ENCODE peak calls at places on chromosome 22, in ten cellular contexts. S is cardiac muscle cell, V is neuronal stem cell, A is upper lobe of right lung, M is uterus, G is fibroblast of villous mesenchyme, F is OCI-LY7, Y is HL-60, X is right lobe of liver, C is Peyer's patch. E is an unnamed sample.

GRCh38 chr22:25942989-25943411 is 201.0 kb downstream of the MYO18B start:
- DNase-seq in S (no peak), V (no peak), A (no peak), M (no peak), G (no peak), F (no peak), Y (no peak), X (no peak), C (no peak), E (peak)

GRCh38 chr22:38201371-38201717 is 450 bp upstream of the MAFF start:
- DNase-seq in S (no peak), V (no peak), A (no peak), M (no peak), G (no peak), F (no peak), Y (no peak), X (no peak), C (peak), E (no peak)

GRCh38 chr22:37996515-37997246 is 12.3 kb upstream of the SOX10 start:
- DNase-seq in S (no peak), V (no peak), A (no peak), M (no peak), G (no peak), F (peak), Y (no peak), X (no peak), C (no peak), E (no peak)

GRCh38 chr22:28597665-28598064 is 82.0 kb downstream of the TTC28 start:
- DNase-seq in S (no peak), V (no peak), A (no peak), M (no peak), G (no peak), F (no peak), Y (peak), X (no peak), C (no peak), E (no peak)

GRCh38 chr22:50261615-50262459 is at the start of gene MAPK12:
- DNase-seq in S (peak), V (peak), A (no peak), M (no peak), G (peak), F (peak), Y (no peak), X (no peak), C (no peak), E (no peak)

GRCh38 chr22:17152340-17152739 is 6.7 kb downstream of the HDHD5 start:
- DNase-seq in S (no peak), V (no peak), A (no peak), M (no peak), G (no peak), F (no peak), Y (no peak), X (no peak), C (peak), E (no peak)

GRCh38 chr22:38347944-38348750 is 30.9 kb upstream of the CSNK1E start:
- DNase-seq in S (no peak), V (no peak), A (peak), M (peak), G (no peak), F (no peak), Y (no peak), X (peak), C (peak), E (no peak)

GRCh38 chr22:28893810-28894209 is 10.4 kb downstream of the ZNRF3 start:
- DNase-seq in S (no peak), V (no peak), A (no peak), M (no peak), G (no peak), F (no peak), Y (peak), X (no peak), C (no peak), E (no peak)

GRCh38 chr22:44622685-44623084 is 79.3 kb upstream of the PRR5 start:
- DNase-seq in S (no peak), V (no peak), A (no peak), M (no peak), G (no peak), F (no peak), Y (no peak), X (no peak), C (no peak), E (no peak)

GRCh38 chr22:29987143-29987542 is 93.1 kb upstream of the HORMAD2 start:
- DNase-seq in S (peak), V (no peak), A (no peak), M (no peak), G (no peak), F (no peak), Y (peak), X (no peak), C (no peak), E (no peak)

GRCh38 chr22:47372111-47372581 is 609.7 kb downstream of the TBC1D22A start:
- DNase-seq in S (no peak), V (no peak), A (no peak), M (peak), G (no peak), F (no peak), Y (no peak), X (peak), C (peak), E (no peak)

DNA sequence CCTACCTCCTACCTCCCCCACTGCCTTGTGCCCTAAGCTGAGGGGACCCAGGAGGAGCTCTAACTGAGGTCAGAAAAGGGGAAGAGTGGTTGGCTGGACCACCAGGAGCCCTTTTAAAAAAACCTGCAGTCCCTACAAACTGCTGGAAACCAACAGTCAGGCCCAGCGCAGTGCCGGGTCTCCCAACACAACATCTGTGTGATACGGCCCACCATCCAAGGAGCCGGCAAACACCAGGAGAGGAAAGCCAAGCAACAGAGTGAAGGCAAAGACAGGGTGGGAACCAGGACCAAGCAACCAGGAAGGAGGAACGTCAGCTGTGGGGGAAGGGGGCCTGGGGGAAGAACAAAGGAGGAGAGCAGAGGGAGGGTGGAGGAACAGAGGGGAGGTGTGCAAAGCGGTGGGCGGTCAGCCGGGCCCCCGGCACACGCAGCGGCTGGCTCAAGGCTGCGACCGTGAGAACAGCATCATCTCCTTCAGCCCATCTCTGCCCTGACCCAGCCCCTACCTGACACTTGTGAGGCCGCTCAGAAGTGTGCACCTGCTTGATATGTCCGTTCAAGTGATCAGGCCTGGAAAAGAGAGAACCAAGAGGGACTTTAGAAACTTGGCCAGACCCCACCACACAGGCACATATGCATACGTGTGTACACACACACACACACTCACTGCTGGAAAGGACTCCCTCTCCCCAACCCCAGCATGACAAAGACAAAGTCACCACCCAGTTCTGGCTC is 3.6 kb downstream of the PATZ1 start:
- DNase-seq in S (no peak), V (peak), A (no peak), M (no peak), G (no peak), F (no peak), Y (no peak), X (no peak), C (no peak), E (no peak)
- H3K4me3 ChIP-seq in S (peak), V (peak), A (peak), M (no peak), G (no peak), F (peak), Y (peak), X (no peak), C (no peak), E (peak)

GRCh38 chr22:41681616-41682015 is 7.1 kb downstream of the SNU13 start:
- DNase-seq in S (no peak), V (no peak), A (peak), M (no peak), G (peak), F (peak), Y (no peak), X (no peak), C (no peak), E (no peak)

GRCh38 chr22:41684194-41684593 is 4.5 kb downstream of the SNU13 start:
- DNase-seq in S (no peak), V (no peak), A (no peak), M (no peak), G (no peak), F (no peak), Y (no peak), X (no peak), C (no peak), E (no peak)

GRCh38 chr22:41683616-41684015 is 5.1 kb downstream of the SNU13 start:
- DNase-seq in S (no peak), V (no peak), A (no peak), M (no peak), G (no peak), F (no peak), Y (no peak), X (no peak), C (no peak), E (no peak)

GRCh38 chr22:41682033-41682807 is 6.4 kb downstream of the SNU13 start:
- DNase-seq in S (peak), V (peak), A (peak), M (peak), G (peak), F (peak), Y (peak), X (peak), C (peak), E (peak)

GRCh38 chr22:41683052-41683451 is 5.6 kb downstream of the SNU13 start:
- DNase-seq in S (no peak), V (no peak), A (peak), M (no peak), G (no peak), F (no peak), Y (no peak), X (no peak), C (no peak), E (no peak)
- H3K4me3 ChIP-seq in S (peak), V (peak), A (peak), M (no peak), G (peak), F (peak), Y (peak), X (peak), C (peak), E (peak)

GRCh38 chr22:35567214-35567792 is 26.7 kb downstream of the RASD2 start:
- DNase-seq in S (no peak), V (no peak), A (no peak), M (no peak), G (no peak), F (no peak), Y (no peak), X (no peak), C (no peak), E (no peak)
- H3K4me3 ChIP-seq in S (no peak), V (no peak), A (no peak), M (no peak), G (no peak), F (no peak), Y (no peak), X (no peak), C (no peak), E (no peak)

DNA sequence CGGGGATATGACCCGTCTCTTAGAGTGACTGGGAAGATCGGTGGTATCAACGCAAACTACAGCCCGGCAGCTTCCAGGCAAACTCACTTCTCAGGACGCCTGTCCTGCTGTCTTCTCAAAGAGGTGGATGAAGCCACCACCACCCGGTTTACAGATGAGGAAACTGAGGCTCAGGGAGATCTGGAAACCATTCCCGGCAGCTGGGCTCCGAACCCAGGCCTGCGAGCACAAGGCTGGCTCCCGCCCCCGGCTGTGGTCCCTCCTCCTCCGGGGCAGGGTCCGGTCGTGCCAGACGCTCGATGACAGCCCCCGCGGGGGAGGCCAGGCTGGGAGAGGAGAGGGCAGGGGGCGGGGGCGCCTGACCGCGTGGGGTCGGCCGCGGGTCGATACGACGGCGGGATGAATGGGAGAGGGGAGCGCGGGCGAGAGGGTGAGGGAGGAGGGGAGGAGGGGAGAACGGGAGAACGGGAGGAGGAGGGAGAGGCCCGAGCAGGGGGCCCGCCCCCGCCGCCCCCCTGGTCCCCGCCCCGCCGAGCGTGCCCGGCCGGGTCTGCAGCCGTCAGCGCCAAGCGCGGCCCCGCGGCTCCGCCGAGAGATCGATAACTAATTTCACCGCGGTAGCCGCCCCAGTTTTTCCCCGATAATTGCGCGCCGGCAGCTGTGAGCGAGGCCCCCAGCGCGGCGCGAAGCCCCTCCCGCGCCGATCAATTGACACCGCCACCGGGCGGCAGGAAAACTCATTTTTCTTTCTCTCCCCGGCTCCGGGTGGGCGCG is 14.0 kb downstream of the IGLL1 start:
- DNase-seq in S (peak), V (peak), A (no peak), M (no peak), G (no peak), F (no peak), Y (no peak), X (no peak), C (no peak), E (no peak)
- H3K4me3 ChIP-seq in S (peak), V (peak), A (peak), M (peak), G (peak), F (no peak), Y (no peak), X (peak), C (peak), E (peak)

GRCh38 chr22:40452730-40453487 is 82.5 kb downstream of the SGSM3 start:
- DNase-seq in S (peak), V (no peak), A (no peak), M (no peak), G (peak), F (no peak), Y (no peak), X (no peak), C (no peak), E (no peak)

GRCh38 chr22:40451230-40451629 is 80.8 kb downstream of the SGSM3 start:
- DNase-seq in S (no peak), V (no peak), A (no peak), M (no peak), G (no peak), F (no peak), Y (no peak), X (no peak), C (no peak), E (peak)

GRCh38 chr22:40446203-40446602 is 75.8 kb downstream of the SGSM3 start:
- DNase-seq in S (no peak), V (no peak), A (no peak), M (no peak), G (no peak), F (no peak), Y (no peak), X (no peak), C (no peak), E (no peak)

GRCh38 chr22:40450651-40451050 is 80.3 kb downstream of the SGSM3 start:
- DNase-seq in S (no peak), V (no peak), A (no peak), M (no peak), G (no peak), F (no peak), Y (no peak), X (no peak), C (no peak), E (no peak)

DNA sequence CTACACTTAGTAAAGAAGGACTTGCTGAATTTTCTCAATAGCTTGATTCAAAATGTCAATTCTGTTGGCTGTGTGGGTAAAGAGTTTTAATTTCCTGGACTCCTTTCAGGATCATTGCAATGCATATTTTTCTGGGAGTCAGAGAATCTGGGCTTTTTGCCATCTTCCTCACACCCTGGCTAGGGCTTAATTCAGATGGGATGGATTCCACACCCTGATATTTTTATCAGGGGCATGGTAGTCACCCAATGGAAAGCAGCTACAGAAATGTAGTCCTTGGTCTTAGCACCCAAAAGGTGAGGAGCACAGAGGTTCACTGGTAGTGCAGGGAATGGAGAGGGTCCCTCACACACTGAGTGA is 79.3 kb downstream of the SGSM3 start:
- DNase-seq in S (no peak), V (no peak), A (no peak), M (no peak), G (peak), F (no peak), Y (no peak), X (no peak), C (no peak), E (no peak)
- H3K4me3 ChIP-seq in S (no peak), V (no peak), A (no peak), M (no peak), G (no peak), F (no peak), Y (no peak), X (no peak), C (no peak), E (no peak)

DNA sequence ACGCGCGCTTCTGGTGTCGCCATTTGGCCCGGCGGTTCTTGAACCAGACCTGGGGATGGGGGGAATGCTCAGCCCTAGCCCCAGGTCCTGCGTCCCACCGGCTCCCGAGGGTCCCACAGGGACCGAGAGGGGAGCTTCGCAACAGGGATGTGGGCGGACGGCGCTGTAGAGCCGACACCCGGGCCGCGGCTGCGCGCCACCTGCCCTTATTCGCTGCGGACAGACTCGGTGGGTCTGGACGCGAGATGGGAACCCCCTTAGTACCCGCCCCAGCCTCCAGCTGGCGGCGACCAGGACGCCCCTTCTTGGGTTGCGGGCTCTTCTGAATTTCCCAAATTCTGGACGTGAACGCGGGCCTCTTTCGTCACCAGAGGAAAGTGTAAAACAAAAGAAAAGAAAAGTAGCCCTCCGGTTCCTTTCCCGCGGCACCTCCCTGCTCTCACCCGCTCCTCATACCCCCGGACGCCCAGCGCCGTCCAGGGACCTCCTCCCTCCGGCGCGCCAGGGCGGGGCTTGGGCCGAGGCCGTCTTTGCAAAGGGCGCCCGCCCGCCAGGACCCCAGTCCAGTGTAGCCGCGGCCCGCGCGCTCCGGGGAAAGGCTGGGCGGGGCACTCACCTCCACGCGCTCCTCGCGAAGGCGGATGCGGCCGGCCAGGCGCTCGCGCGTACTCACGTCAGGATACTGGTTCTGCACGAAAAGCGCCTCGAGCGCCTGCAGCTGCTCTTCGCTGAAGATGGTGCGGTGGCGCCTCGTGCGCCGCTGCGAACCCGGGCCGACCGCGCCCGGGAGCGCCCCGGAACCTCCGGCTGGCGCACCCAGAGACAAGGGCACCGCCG is 827 bp downstream of the GSC2 start:
- DNase-seq in S (peak), V (no peak), A (peak), M (no peak), G (no peak), F (no peak), Y (peak), X (peak), C (no peak), E (no peak)
- H3K4me3 ChIP-seq in S (no peak), V (no peak), A (peak), M (no peak), G (no peak), F (no peak), Y (no peak), X (no peak), C (no peak), E (peak)

DNA sequence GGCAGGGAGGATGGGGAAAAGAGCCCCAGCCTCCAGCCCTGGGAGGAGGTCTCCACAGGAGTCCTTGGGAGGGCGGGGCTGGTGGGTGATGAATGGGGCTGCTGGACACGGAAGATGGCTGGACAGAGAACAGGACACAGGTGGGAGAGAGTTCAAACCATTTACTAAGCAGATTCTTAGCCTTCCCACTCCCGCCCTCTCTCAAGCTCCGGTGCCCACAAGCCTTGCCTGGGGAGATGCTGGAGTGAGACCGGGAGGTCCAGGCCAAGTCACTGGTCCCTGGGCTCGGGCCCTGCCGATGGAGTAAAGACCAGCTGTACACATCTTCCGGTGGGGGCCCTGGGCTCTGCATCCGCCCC is 1.4 kb downstream of the CLDN5 start:
- DNase-seq in S (no peak), V (no peak), A (no peak), M (no peak), G (no peak), F (no peak), Y (peak), X (no peak), C (no peak), E (no peak)
- H3K4me3 ChIP-seq in S (no peak), V (no peak), A (peak), M (peak), G (peak), F (no peak), Y (no peak), X (peak), C (no peak), E (peak)

GRCh38 chr22:36352775-36353507 is 34.8 kb downstream of the MYH9 start:
- DNase-seq in S (no peak), V (no peak), A (no peak), M (no peak), G (peak), F (no peak), Y (no peak), X (peak), C (no peak), E (peak)
- H3K4me3 ChIP-seq in S (no peak), V (no peak), A (no peak), M (peak), G (no peak), F (no peak), Y (no peak), X (no peak), C (no peak), E (peak)